ENCODE peak calls at places on chromosomes 11 and 22, in nine cellular contexts. One of them, this sample, is unnamed.

GRCh38 chr22:29269731-29270474 is 1.8 kb downstream of the EWSR1 start:
- DNase-seq in cardiac muscle cell: peak; percentile 21
- DNase-seq in anterior cingulate cortex: no peak
- DNase-seq in stimulated activated CD8-positive, alpha-beta memory T cell treated with anti-CD3 and anti-CD28 coated beads, Interleukin-4, amount 100 ng/mL, for 4 hours: no peak
- DNase-seq in chondrocyte: no peak
- DNase-seq in activated T-helper 1 cell treated with anti-CD3 and anti-CD28 coated beads, Interleukin-12 subunit alpha, Interleukin-12 subunit beta, Interleukin-2, Interleukin-4 antibody, amounts not matched to agents 30 ng/mL and 10 ng/mL and 1 ng/mL, durations not matched to agents 14 hours and 24 hours and 36 hours: no peak
- DNase-seq in stomach: no peak
- DNase-seq in astrocyte: no peak
- DNase-seq in Right ventricle myocardium inferior: no peak
- DNase-seq in this sample: no peak

GRCh38 chr22:48301421-48301820 is 1526.3 kb downstream of the BRD1 start:
- DNase-seq in anterior cingulate cortex: no peak
- DNase-seq in stimulated activated CD8-positive, alpha-beta memory T cell treated with anti-CD3 and anti-CD28 coated beads, Interleukin-4, amount 100 ng/mL, for 4 hours: no peak
- DNase-seq in Right ventricle myocardium inferior: no peak
- DNase-seq in cardiac muscle cell: no peak
- DNase-seq in chondrocyte: no peak
- DNase-seq in stomach: no peak
- DNase-seq in activated T-helper 1 cell treated with anti-CD3 and anti-CD28 coated beads, Interleukin-12 subunit alpha, Interleukin-12 subunit beta, Interleukin-2, Interleukin-4 antibody, amounts not matched to agents 30 ng/mL and 10 ng/mL and 1 ng/mL, durations not matched to agents 14 hours and 24 hours and 36 hours: no peak
- DNase-seq in astrocyte: no peak
- DNase-seq in this sample: no peak

GRCh38 chr11:119337581-119338317 is 2.9 kb downstream of the C1QTNF5 start:
- DNase-seq in activated T-helper 1 cell treated with anti-CD3 and anti-CD28 coated beads, Interleukin-12 subunit alpha, Interleukin-12 subunit beta, Interleukin-2, Interleukin-4 antibody, amounts not matched to agents 30 ng/mL and 10 ng/mL and 1 ng/mL, durations not matched to agents 14 hours and 24 hours and 36 hours: no peak
- DNase-seq in stimulated activated CD8-positive, alpha-beta memory T cell treated with anti-CD3 and anti-CD28 coated beads, Interleukin-4, amount 100 ng/mL, for 4 hours: no peak
- DNase-seq in astrocyte: peak; percentile 67
- DNase-seq in stomach: no peak
- DNase-seq in cardiac muscle cell: peak; percentile 33
- DNase-seq in Right ventricle myocardium inferior: peak; percentile 23
- DNase-seq in chondrocyte: peak; percentile 77
- DNase-seq in anterior cingulate cortex: no peak
- DNase-seq in this sample: no peak

GRCh38 chr11:61007383-61007970 is 36.0 kb downstream of the CD6 start:
- DNase-seq in stomach: no peak
- DNase-seq in stimulated activated CD8-positive, alpha-beta memory T cell treated with anti-CD3 and anti-CD28 coated beads, Interleukin-4, amount 100 ng/mL, for 4 hours: no peak
- DNase-seq in cardiac muscle cell: peak; percentile 50
- DNase-seq in Right ventricle myocardium inferior: no peak
- DNase-seq in activated T-helper 1 cell treated with anti-CD3 and anti-CD28 coated beads, Interleukin-12 subunit alpha, Interleukin-12 subunit beta, Interleukin-2, Interleukin-4 antibody, amounts not matched to agents 30 ng/mL and 10 ng/mL and 1 ng/mL, durations not matched to agents 14 hours and 24 hours and 36 hours: no peak
- DNase-seq in astrocyte: no peak
- DNase-seq in chondrocyte: no peak
- DNase-seq in anterior cingulate cortex: no peak
- DNase-seq in this sample: no peak

GRCh38 chr11:15091175-15091574 is 17.8 kb downstream of the CALCB start:
- DNase-seq in astrocyte: no peak
- DNase-seq in Right ventricle myocardium inferior: no peak
- DNase-seq in cardiac muscle cell: no peak
- DNase-seq in anterior cingulate cortex: no peak
- DNase-seq in stomach: no peak
- DNase-seq in stimulated activated CD8-positive, alpha-beta memory T cell treated with anti-CD3 and anti-CD28 coated beads, Interleukin-4, amount 100 ng/mL, for 4 hours: no peak
- DNase-seq in chondrocyte: no peak
- DNase-seq in activated T-helper 1 cell treated with anti-CD3 and anti-CD28 coated beads, Interleukin-12 subunit alpha, Interleukin-12 subunit beta, Interleukin-2, Interleukin-4 antibody, amounts not matched to agents 30 ng/mL and 10 ng/mL and 1 ng/mL, durations not matched to agents 14 hours and 24 hours and 36 hours: no peak
- DNase-seq in this sample: no peak

GRCh38 chr11:1844221-1845094 is 5.7 kb downstream of the TNNI2 start:
- DNase-seq in anterior cingulate cortex: no peak
- DNase-seq in astrocyte: no peak
- DNase-seq in Right ventricle myocardium inferior: peak; percentile 90
- DNase-seq in stimulated activated CD8-positive, alpha-beta memory T cell treated with anti-CD3 and anti-CD28 coated beads, Interleukin-4, amount 100 ng/mL, for 4 hours: no peak
- DNase-seq in cardiac muscle cell: no peak
- DNase-seq in stomach: no peak
- DNase-seq in activated T-helper 1 cell treated with anti-CD3 and anti-CD28 coated beads, Interleukin-12 subunit alpha, Interleukin-12 subunit beta, Interleukin-2, Interleukin-4 antibody, amounts not matched to agents 30 ng/mL and 10 ng/mL and 1 ng/mL, durations not matched to agents 14 hours and 24 hours and 36 hours: peak; percentile 24
- DNase-seq in chondrocyte: no peak
- DNase-seq in this sample: no peak

GRCh38 chr11:363948-364761 is 5.1 kb upstream of the B4GALNT4 start:
- DNase-seq in astrocyte: no peak
- DNase-seq in chondrocyte: peak; percentile 93
- DNase-seq in activated T-helper 1 cell treated with anti-CD3 and anti-CD28 coated beads, Interleukin-12 subunit alpha, Interleukin-12 subunit beta, Interleukin-2, Interleukin-4 antibody, amounts not matched to agents 30 ng/mL and 10 ng/mL and 1 ng/mL, durations not matched to agents 14 hours and 24 hours and 36 hours: no peak
- DNase-seq in Right ventricle myocardium inferior: no peak
- DNase-seq in cardiac muscle cell: no peak
- DNase-seq in anterior cingulate cortex: no peak
- DNase-seq in stomach: peak; percentile 78
- DNase-seq in stimulated activated CD8-positive, alpha-beta memory T cell treated with anti-CD3 and anti-CD28 coated beads, Interleukin-4, amount 100 ng/mL, for 4 hours: peak; percentile 29
- DNase-seq in this sample: no peak

GRCh38 chr22:30667486-30668305 is at the start of gene DUSP18:
- DNase-seq in astrocyte: peak; percentile 70
- DNase-seq in stimulated activated CD8-positive, alpha-beta memory T cell treated with anti-CD3 and anti-CD28 coated beads, Interleukin-4, amount 100 ng/mL, for 4 hours: peak; percentile 84
- DNase-seq in chondrocyte: no peak
- DNase-seq in anterior cingulate cortex: peak; percentile 87
- DNase-seq in stomach: peak; percentile 97
- DNase-seq in activated T-helper 1 cell treated with anti-CD3 and anti-CD28 coated beads, Interleukin-12 subunit alpha, Interleukin-12 subunit beta, Interleukin-2, Interleukin-4 antibody, amounts not matched to agents 30 ng/mL and 10 ng/mL and 1 ng/mL, durations not matched to agents 14 hours and 24 hours and 36 hours: peak; percentile 92
- DNase-seq in cardiac muscle cell: peak; percentile 94
- DNase-seq in Right ventricle myocardium inferior: peak; percentile 98
- DNase-seq in this sample: peak; percentile 78

GRCh38 chr22:18983120-18983651 is 47.1 kb upstream of the PRODH start:
- DNase-seq in stomach: no peak
- DNase-seq in Right ventricle myocardium inferior: peak; percentile 11
- DNase-seq in activated T-helper 1 cell treated with anti-CD3 and anti-CD28 coated beads, Interleukin-12 subunit alpha, Interleukin-12 subunit beta, Interleukin-2, Interleukin-4 antibody, amounts not matched to agents 30 ng/mL and 10 ng/mL and 1 ng/mL, durations not matched to agents 14 hours and 24 hours and 36 hours: no peak
- DNase-seq in cardiac muscle cell: no peak
- DNase-seq in chondrocyte: peak; percentile 86
- DNase-seq in stimulated activated CD8-positive, alpha-beta memory T cell treated with anti-CD3 and anti-CD28 coated beads, Interleukin-4, amount 100 ng/mL, for 4 hours: no peak
- DNase-seq in astrocyte: no peak
- DNase-seq in anterior cingulate cortex: no peak
- DNase-seq in this sample: no peak

GRCh38 chr11:117226388-117227385 is 5.2 kb downstream of the PCSK7 start:
- DNase-seq in chondrocyte: no peak
- DNase-seq in astrocyte: no peak
- DNase-seq in stomach: peak; percentile 53
- DNase-seq in activated T-helper 1 cell treated with anti-CD3 and anti-CD28 coated beads, Interleukin-12 subunit alpha, Interleukin-12 subunit beta, Interleukin-2, Interleukin-4 antibody, amounts not matched to agents 30 ng/mL and 10 ng/mL and 1 ng/mL, durations not matched to agents 14 hours and 24 hours and 36 hours: peak; percentile 14
- DNase-seq in anterior cingulate cortex: peak; percentile 39
- DNase-seq in stimulated activated CD8-positive, alpha-beta memory T cell treated with anti-CD3 and anti-CD28 coated beads, Interleukin-4, amount 100 ng/mL, for 4 hours: no peak
- DNase-seq in Right ventricle myocardium inferior: no peak
- DNase-seq in cardiac muscle cell: peak; percentile 88
- DNase-seq in this sample: peak; percentile 51

GRCh38 chr11:106389096-106389495 is 311.6 kb downstream of the AASDHPPT start:
- DNase-seq in astrocyte: peak; percentile 90
- DNase-seq in activated T-helper 1 cell treated with anti-CD3 and anti-CD28 coated beads, Interleukin-12 subunit alpha, Interleukin-12 subunit beta, Interleukin-2, Interleukin-4 antibody, amounts not matched to agents 30 ng/mL and 10 ng/mL and 1 ng/mL, durations not matched to agents 14 hours and 24 hours and 36 hours: no peak
- DNase-seq in stomach: no peak
- DNase-seq in stimulated activated CD8-positive, alpha-beta memory T cell treated with anti-CD3 and anti-CD28 coated beads, Interleukin-4, amount 100 ng/mL, for 4 hours: no peak
- DNase-seq in chondrocyte: no peak
- DNase-seq in Right ventricle myocardium inferior: no peak
- DNase-seq in cardiac muscle cell: no peak
- DNase-seq in anterior cingulate cortex: no peak
- DNase-seq in this sample: peak; percentile 12

GRCh38 chr11:19164230-19164855 is 37.4 kb downstream of the CSRP3 start:
- DNase-seq in cardiac muscle cell: no peak
- DNase-seq in stimulated activated CD8-positive, alpha-beta memory T cell treated with anti-CD3 and anti-CD28 coated beads, Interleukin-4, amount 100 ng/mL, for 4 hours: no peak
- DNase-seq in stomach: no peak
- DNase-seq in chondrocyte: no peak
- DNase-seq in anterior cingulate cortex: no peak
- DNase-seq in astrocyte: no peak
- DNase-seq in Right ventricle myocardium inferior: no peak
- DNase-seq in activated T-helper 1 cell treated with anti-CD3 and anti-CD28 coated beads, Interleukin-12 subunit alpha, Interleukin-12 subunit beta, Interleukin-2, Interleukin-4 antibody, amounts not matched to agents 30 ng/mL and 10 ng/mL and 1 ng/mL, durations not matched to agents 14 hours and 24 hours and 36 hours: no peak
- DNase-seq in this sample: no peak

GRCh38 chr11:2892215-2893020 is 6.8 kb upstream of the CDKN1C start:
- DNase-seq in astrocyte: peak; percentile 28
- DNase-seq in anterior cingulate cortex: no peak
- DNase-seq in stimulated activated CD8-positive, alpha-beta memory T cell treated with anti-CD3 and anti-CD28 coated beads, Interleukin-4, amount 100 ng/mL, for 4 hours: peak; percentile 32
- DNase-seq in chondrocyte: no peak
- DNase-seq in activated T-helper 1 cell treated with anti-CD3 and anti-CD28 coated beads, Interleukin-12 subunit alpha, Interleukin-12 subunit beta, Interleukin-2, Interleukin-4 antibody, amounts not matched to agents 30 ng/mL and 10 ng/mL and 1 ng/mL, durations not matched to agents 14 hours and 24 hours and 36 hours: peak; percentile 54
- DNase-seq in stomach: peak; percentile 57
- DNase-seq in Right ventricle myocardium inferior: peak; percentile 83
- DNase-seq in cardiac muscle cell: peak; percentile 76
- DNase-seq in this sample: no peak

GRCh38 chr11:107218123-107219084 is 200.1 kb upstream of the GUCY1A2 start:
- DNase-seq in Right ventricle myocardium inferior: no peak
- DNase-seq in cardiac muscle cell: peak; percentile 11
- DNase-seq in activated T-helper 1 cell treated with anti-CD3 and anti-CD28 coated beads, Interleukin-12 subunit alpha, Interleukin-12 subunit beta, Interleukin-2, Interleukin-4 antibody, amounts not matched to agents 30 ng/mL and 10 ng/mL and 1 ng/mL, durations not matched to agents 14 hours and 24 hours and 36 hours: no peak
- DNase-seq in stimulated activated CD8-positive, alpha-beta memory T cell treated with anti-CD3 and anti-CD28 coated beads, Interleukin-4, amount 100 ng/mL, for 4 hours: no peak
- DNase-seq in anterior cingulate cortex: no peak
- DNase-seq in stomach: no peak
- DNase-seq in astrocyte: no peak
- DNase-seq in chondrocyte: no peak
- DNase-seq in this sample: no peak

GRCh38 chr22:30733081-30733680 is 38.5 kb downstream of the OSBP2 start:
- DNase-seq in stomach: no peak
- DNase-seq in Right ventricle myocardium inferior: no peak
- DNase-seq in cardiac muscle cell: no peak
- DNase-seq in activated T-helper 1 cell treated with anti-CD3 and anti-CD28 coated beads, Interleukin-12 subunit alpha, Interleukin-12 subunit beta, Interleukin-2, Interleukin-4 antibody, amounts not matched to agents 30 ng/mL and 10 ng/mL and 1 ng/mL, durations not matched to agents 14 hours and 24 hours and 36 hours: no peak
- DNase-seq in chondrocyte: no peak
- DNase-seq in astrocyte: peak; percentile 83
- DNase-seq in stimulated activated CD8-positive, alpha-beta memory T cell treated with anti-CD3 and anti-CD28 coated beads, Interleukin-4, amount 100 ng/mL, for 4 hours: no peak
- DNase-seq in anterior cingulate cortex: no peak
- DNase-seq in this sample: no peak

GRCh38 chr11:88175707-88176066 is 444 bp upstream of the RAB38 start:
- DNase-seq in astrocyte: peak; percentile 8
- DNase-seq in anterior cingulate cortex: no peak
- DNase-seq in stomach: no peak
- DNase-seq in chondrocyte: no peak
- DNase-seq in stimulated activated CD8-positive, alpha-beta memory T cell treated with anti-CD3 and anti-CD28 coated beads, Interleukin-4, amount 100 ng/mL, for 4 hours: no peak
- DNase-seq in activated T-helper 1 cell treated with anti-CD3 and anti-CD28 coated beads, Interleukin-12 subunit alpha, Interleukin-12 subunit beta, Interleukin-2, Interleukin-4 antibody, amounts not matched to agents 30 ng/mL and 10 ng/mL and 1 ng/mL, durations not matched to agents 14 hours and 24 hours and 36 hours: no peak
- DNase-seq in Right ventricle myocardium inferior: no peak
- DNase-seq in cardiac muscle cell: peak; percentile 10
- DNase-seq in this sample: no peak

GRCh38 chr11:86476109-86476861 is 101.6 kb downstream of the CCDC81 start:
- DNase-seq in stomach: no peak
- DNase-seq in cardiac muscle cell: no peak
- DNase-seq in activated T-helper 1 cell treated with anti-CD3 and anti-CD28 coated beads, Interleukin-12 subunit alpha, Interleukin-12 subunit beta, Interleukin-2, Interleukin-4 antibody, amounts not matched to agents 30 ng/mL and 10 ng/mL and 1 ng/mL, durations not matched to agents 14 hours and 24 hours and 36 hours: no peak
- DNase-seq in anterior cingulate cortex: no peak
- DNase-seq in astrocyte: no peak
- DNase-seq in stimulated activated CD8-positive, alpha-beta memory T cell treated with anti-CD3 and anti-CD28 coated beads, Interleukin-4, amount 100 ng/mL, for 4 hours: no peak
- DNase-seq in Right ventricle myocardium inferior: no peak
- DNase-seq in chondrocyte: no peak
- DNase-seq in this sample: no peak

GRCh38 chr11:820655-821512 is 2.2 kb downstream of the PNPLA2 start:
- DNase-seq in cardiac muscle cell: no peak
- DNase-seq in chondrocyte: no peak
- DNase-seq in stimulated activated CD8-positive, alpha-beta memory T cell treated with anti-CD3 and anti-CD28 coated beads, Interleukin-4, amount 100 ng/mL, for 4 hours: no peak
- DNase-seq in anterior cingulate cortex: no peak
- DNase-seq in stomach: peak; percentile 90
- DNase-seq in astrocyte: peak; percentile 29
- DNase-seq in activated T-helper 1 cell treated with anti-CD3 and anti-CD28 coated beads, Interleukin-12 subunit alpha, Interleukin-12 subunit beta, Interleukin-2, Interleukin-4 antibody, amounts not matched to agents 30 ng/mL and 10 ng/mL and 1 ng/mL, durations not matched to agents 14 hours and 24 hours and 36 hours: no peak
- DNase-seq in Right ventricle myocardium inferior: peak; percentile 90
- DNase-seq in this sample: no peak

GRCh38 chr11:17915500-17916143 is 97.2 kb downstream of the SERGEF start:
- DNase-seq in chondrocyte: no peak
- DNase-seq in astrocyte: peak; percentile 9
- DNase-seq in cardiac muscle cell: no peak
- DNase-seq in anterior cingulate cortex: no peak
- DNase-seq in stomach: no peak
- DNase-seq in activated T-helper 1 cell treated with anti-CD3 and anti-CD28 coated beads, Interleukin-12 subunit alpha, Interleukin-12 subunit beta, Interleukin-2, Interleukin-4 antibody, amounts not matched to agents 30 ng/mL and 10 ng/mL and 1 ng/mL, durations not matched to agents 14 hours and 24 hours and 36 hours: no peak
- DNase-seq in stimulated activated CD8-positive, alpha-beta memory T cell treated with anti-CD3 and anti-CD28 coated beads, Interleukin-4, amount 100 ng/mL, for 4 hours: no peak
- DNase-seq in Right ventricle myocardium inferior: no peak
- DNase-seq in this sample: no peak

GRCh38 chr22:31496007-31496734 is at the start of gene SFI1:
- DNase-seq in astrocyte: peak; percentile 79
- DNase-seq in chondrocyte: peak; percentile 97
- DNase-seq in Right ventricle myocardium inferior: peak; percentile 95
- DNase-seq in stimulated activated CD8-positive, alpha-beta memory T cell treated with anti-CD3 and anti-CD28 coated beads, Interleukin-4, amount 100 ng/mL, for 4 hours: peak; percentile 92
- DNase-seq in anterior cingulate cortex: peak; percentile 90
- DNase-seq in activated T-helper 1 cell treated with anti-CD3 and anti-CD28 coated beads, Interleukin-12 subunit alpha, Interleukin-12 subunit beta, Interleukin-2, Interleukin-4 antibody, amounts not matched to agents 30 ng/mL and 10 ng/mL and 1 ng/mL, durations not matched to agents 14 hours and 24 hours and 36 hours: peak; percentile 94
- DNase-seq in cardiac muscle cell: peak; percentile 92
- DNase-seq in stomach: peak; percentile 92
- DNase-seq in this sample: peak; percentile 71

GRCh38 chr22:22666307-22667091 is 22.1 kb downstream of the GGTLC2 start:
- DNase-seq in activated T-helper 1 cell treated with anti-CD3 and anti-CD28 coated beads, Interleukin-12 subunit alpha, Interleukin-12 subunit beta, Interleukin-2, Interleukin-4 antibody, amounts not matched to agents 30 ng/mL and 10 ng/mL and 1 ng/mL, durations not matched to agents 14 hours and 24 hours and 36 hours: no peak
- DNase-seq in anterior cingulate cortex: no peak
- DNase-seq in stomach: peak; percentile 38
- DNase-seq in chondrocyte: no peak
- DNase-seq in cardiac muscle cell: no peak
- DNase-seq in stimulated activated CD8-positive, alpha-beta memory T cell treated with anti-CD3 and anti-CD28 coated beads, Interleukin-4, amount 100 ng/mL, for 4 hours: no peak
- DNase-seq in Right ventricle myocardium inferior: no peak
- DNase-seq in astrocyte: no peak
- DNase-seq in this sample: no peak

GRCh38 chr11:9053631-9054030 is 37.8 kb downstream of the SCUBE2 start:
- DNase-seq in anterior cingulate cortex: no peak
- DNase-seq in stimulated activated CD8-positive, alpha-beta memory T cell treated with anti-CD3 and anti-CD28 coated beads, Interleukin-4, amount 100 ng/mL, for 4 hours: no peak
- DNase-seq in cardiac muscle cell: no peak
- DNase-seq in stomach: no peak
- DNase-seq in astrocyte: peak; percentile 44
- DNase-seq in activated T-helper 1 cell treated with anti-CD3 and anti-CD28 coated beads, Interleukin-12 subunit alpha, Interleukin-12 subunit beta, Interleukin-2, Interleukin-4 antibody, amounts not matched to agents 30 ng/mL and 10 ng/mL and 1 ng/mL, durations not matched to agents 14 hours and 24 hours and 36 hours: no peak
- DNase-seq in Right ventricle myocardium inferior: no peak
- DNase-seq in chondrocyte: no peak
- DNase-seq in this sample: no peak

GRCh38 chr11:127042445-127042844 is 41.9 kb upstream of the KIRREL3 start:
- DNase-seq in astrocyte: peak; percentile 61
- DNase-seq in Right ventricle myocardium inferior: no peak
- DNase-seq in cardiac muscle cell: no peak
- DNase-seq in stimulated activated CD8-positive, alpha-beta memory T cell treated with anti-CD3 and anti-CD28 coated beads, Interleukin-4, amount 100 ng/mL, for 4 hours: no peak
- DNase-seq in activated T-helper 1 cell treated with anti-CD3 and anti-CD28 coated beads, Interleukin-12 subunit alpha, Interleukin-12 subunit beta, Interleukin-2, Interleukin-4 antibody, amounts not matched to agents 30 ng/mL and 10 ng/mL and 1 ng/mL, durations not matched to agents 14 hours and 24 hours and 36 hours: no peak
- DNase-seq in anterior cingulate cortex: no peak
- DNase-seq in chondrocyte: no peak
- DNase-seq in stomach: no peak
- DNase-seq in this sample: peak; percentile 56

GRCh38 chr11:7548659-7549283 is 35.0 kb downstream of the PPFIBP2 start:
- DNase-seq in Right ventricle myocardium inferior: no peak
- DNase-seq in stomach: peak; percentile 64
- DNase-seq in cardiac muscle cell: peak; percentile 46
- DNase-seq in stimulated activated CD8-positive, alpha-beta memory T cell treated with anti-CD3 and anti-CD28 coated beads, Interleukin-4, amount 100 ng/mL, for 4 hours: no peak
- DNase-seq in activated T-helper 1 cell treated with anti-CD3 and anti-CD28 coated beads, Interleukin-12 subunit alpha, Interleukin-12 subunit beta, Interleukin-2, Interleukin-4 antibody, amounts not matched to agents 30 ng/mL and 10 ng/mL and 1 ng/mL, durations not matched to agents 14 hours and 24 hours and 36 hours: no peak
- DNase-seq in astrocyte: no peak
- DNase-seq in chondrocyte: no peak
- DNase-seq in anterior cingulate cortex: no peak
- DNase-seq in this sample: no peak

GRCh38 chr11:47551086-47551485 is 1.8 kb downstream of the CELF1 start:
- DNase-seq in cardiac muscle cell: peak; percentile 35
- DNase-seq in anterior cingulate cortex: no peak
- DNase-seq in Right ventricle myocardium inferior: no peak
- DNase-seq in astrocyte: no peak
- DNase-seq in stomach: no peak
- DNase-seq in chondrocyte: no peak
- DNase-seq in stimulated activated CD8-positive, alpha-beta memory T cell treated with anti-CD3 and anti-CD28 coated beads, Interleukin-4, amount 100 ng/mL, for 4 hours: no peak
- DNase-seq in activated T-helper 1 cell treated with anti-CD3 and anti-CD28 coated beads, Interleukin-12 subunit alpha, Interleukin-12 subunit beta, Interleukin-2, Interleukin-4 antibody, amounts not matched to agents 30 ng/mL and 10 ng/mL and 1 ng/mL, durations not matched to agents 14 hours and 24 hours and 36 hours: no peak
- DNase-seq in this sample: no peak

GRCh38 chr22:44584256-44584902 is 86.3 kb upstream of the RTL6 start:
- DNase-seq in stomach: no peak
- DNase-seq in chondrocyte: peak; percentile 66
- DNase-seq in anterior cingulate cortex: no peak
- DNase-seq in cardiac muscle cell: no peak
- DNase-seq in activated T-helper 1 cell treated with anti-CD3 and anti-CD28 coated beads, Interleukin-12 subunit alpha, Interleukin-12 subunit beta, Interleukin-2, Interleukin-4 antibody, amounts not matched to agents 30 ng/mL and 10 ng/mL and 1 ng/mL, durations not matched to agents 14 hours and 24 hours and 36 hours: no peak
- DNase-seq in Right ventricle myocardium inferior: no peak
- DNase-seq in astrocyte: no peak
- DNase-seq in stimulated activated CD8-positive, alpha-beta memory T cell treated with anti-CD3 and anti-CD28 coated beads, Interleukin-4, amount 100 ng/mL, for 4 hours: no peak
- DNase-seq in this sample: no peak

GRCh38 chr11:76810151-76810853 is 27.1 kb downstream of the TSKU start:
- DNase-seq in chondrocyte: no peak
- DNase-seq in stomach: no peak
- DNase-seq in cardiac muscle cell: no peak
- DNase-seq in astrocyte: no peak
- DNase-seq in anterior cingulate cortex: no peak
- DNase-seq in Right ventricle myocardium inferior: no peak
- DNase-seq in stimulated activated CD8-positive, alpha-beta memory T cell treated with anti-CD3 and anti-CD28 coated beads, Interleukin-4, amount 100 ng/mL, for 4 hours: no peak
- DNase-seq in activated T-helper 1 cell treated with anti-CD3 and anti-CD28 coated beads, Interleukin-12 subunit alpha, Interleukin-12 subunit beta, Interleukin-2, Interleukin-4 antibody, amounts not matched to agents 30 ng/mL and 10 ng/mL and 1 ng/mL, durations not matched to agents 14 hours and 24 hours and 36 hours: no peak
- DNase-seq in this sample: no peak

GRCh38 chr22:39959640-39960447 is at the start of gene TMA7B:
- DNase-seq in stimulated activated CD8-positive, alpha-beta memory T cell treated with anti-CD3 and anti-CD28 coated beads, Interleukin-4, amount 100 ng/mL, for 4 hours: no peak
- DNase-seq in activated T-helper 1 cell treated with anti-CD3 and anti-CD28 coated beads, Interleukin-12 subunit alpha, Interleukin-12 subunit beta, Interleukin-2, Interleukin-4 antibody, amounts not matched to agents 30 ng/mL and 10 ng/mL and 1 ng/mL, durations not matched to agents 14 hours and 24 hours and 36 hours: peak; percentile 19
- DNase-seq in chondrocyte: no peak
- DNase-seq in anterior cingulate cortex: no peak
- DNase-seq in cardiac muscle cell: no peak
- DNase-seq in Right ventricle myocardium inferior: no peak
- DNase-seq in stomach: peak; percentile 27
- DNase-seq in astrocyte: peak; percentile 63
- DNase-seq in this sample: no peak

GRCh38 chr11:57456960-57457642 is 3.2 kb upstream of the RTN4RL2 start:
- DNase-seq in stomach: peak; percentile 94
- DNase-seq in chondrocyte: no peak
- DNase-seq in activated T-helper 1 cell treated with anti-CD3 and anti-CD28 coated beads, Interleukin-12 subunit alpha, Interleukin-12 subunit beta, Interleukin-2, Interleukin-4 antibody, amounts not matched to agents 30 ng/mL and 10 ng/mL and 1 ng/mL, durations not matched to agents 14 hours and 24 hours and 36 hours: peak; percentile 65
- DNase-seq in stimulated activated CD8-positive, alpha-beta memory T cell treated with anti-CD3 and anti-CD28 coated beads, Interleukin-4, amount 100 ng/mL, for 4 hours: peak; percentile 44
- DNase-seq in astrocyte: peak; percentile 39
- DNase-seq in cardiac muscle cell: peak; percentile 91
- DNase-seq in anterior cingulate cortex: peak; percentile 76
- DNase-seq in Right ventricle myocardium inferior: peak; percentile 95
- DNase-seq in this sample: peak; percentile 58

GRCh38 chr11:6321356-6321755 is 1.1 kb upstream of the CAVIN3 start:
- DNase-seq in activated T-helper 1 cell treated with anti-CD3 and anti-CD28 coated beads, Interleukin-12 subunit alpha, Interleukin-12 subunit beta, Interleukin-2, Interleukin-4 antibody, amounts not matched to agents 30 ng/mL and 10 ng/mL and 1 ng/mL, durations not matched to agents 14 hours and 24 hours and 36 hours: no peak
- DNase-seq in chondrocyte: no peak
- DNase-seq in astrocyte: no peak
- DNase-seq in cardiac muscle cell: no peak
- DNase-seq in stimulated activated CD8-positive, alpha-beta memory T cell treated with anti-CD3 and anti-CD28 coated beads, Interleukin-4, amount 100 ng/mL, for 4 hours: no peak
- DNase-seq in stomach: no peak
- DNase-seq in anterior cingulate cortex: no peak
- DNase-seq in Right ventricle myocardium inferior: no peak
- DNase-seq in this sample: no peak

GRCh38 chr11:33620423-33621120 is 80.1 kb downstream of the C11orf91 start:
- DNase-seq in cardiac muscle cell: no peak
- DNase-seq in astrocyte: peak; percentile 80
- DNase-seq in activated T-helper 1 cell treated with anti-CD3 and anti-CD28 coated beads, Interleukin-12 subunit alpha, Interleukin-12 subunit beta, Interleukin-2, Interleukin-4 antibody, amounts not matched to agents 30 ng/mL and 10 ng/mL and 1 ng/mL, durations not matched to agents 14 hours and 24 hours and 36 hours: no peak
- DNase-seq in chondrocyte: no peak
- DNase-seq in stimulated activated CD8-positive, alpha-beta memory T cell treated with anti-CD3 and anti-CD28 coated beads, Interleukin-4, amount 100 ng/mL, for 4 hours: no peak
- DNase-seq in Right ventricle myocardium inferior: no peak
- DNase-seq in stomach: no peak
- DNase-seq in anterior cingulate cortex: no peak
- DNase-seq in this sample: no peak